ENCODE peak calls at places on chromosomes 1 and 21, in ten cellular contexts. One of them, this sample, is unnamed. For H3K36me3, the result is how much of the 10 kb centered on the place peaks cover.

GRCh38 chr1:81670286-81670685 is 130.4 kb upstream of the ADGRL2 start:
- DNase-seq in H7: no peak
- DNase-seq in Caco-2: no peak
- DNase-seq in CD8-positive, alpha-beta memory T cell: no peak
- DNase-seq in PC-3: peak
- DNase-seq in sigmoid colon: peak
- DNase-seq in neural progenitor cell: no peak
- DNase-seq in SJSA1: peak
- DNase-seq in transverse colon: peak
- DNase-seq in tibial artery: peak
- DNase-seq in this sample: no peak

GRCh38 chr1:76868916-76869315 is 1.6 kb downstream of the ST6GALNAC5 start:
- DNase-seq in H7: peak
- DNase-seq in Caco-2: no peak
- DNase-seq in CD8-positive, alpha-beta memory T cell: no peak
- DNase-seq in PC-3: no peak
- DNase-seq in sigmoid colon: no peak
- DNase-seq in neural progenitor cell: peak
- DNase-seq in SJSA1: no peak
- DNase-seq in transverse colon: no peak
- DNase-seq in tibial artery: no peak
- DNase-seq in this sample: no peak

GRCh38 chr1:19866758-19867157 is 15.4 kb upstream of the OTUD3 start:
- DNase-seq in H7: no peak
- DNase-seq in Caco-2: no peak
- DNase-seq in CD8-positive, alpha-beta memory T cell: no peak
- DNase-seq in PC-3: peak
- DNase-seq in sigmoid colon: no peak
- DNase-seq in neural progenitor cell: no peak
- DNase-seq in SJSA1: peak
- DNase-seq in transverse colon: no peak
- DNase-seq in tibial artery: no peak
- DNase-seq in this sample: no peak

GRCh38 chr21:23743821-23744220 is 1863.5 kb downstream of the MRPL39 start:
- DNase-seq in H7: no peak
- DNase-seq in Caco-2: no peak
- DNase-seq in CD8-positive, alpha-beta memory T cell: no peak
- DNase-seq in PC-3: no peak
- DNase-seq in sigmoid colon: no peak
- DNase-seq in neural progenitor cell: no peak
- DNase-seq in SJSA1: no peak
- DNase-seq in transverse colon: no peak
- DNase-seq in tibial artery: no peak
- DNase-seq in this sample: no peak

GRCh38 chr1:6991271-6991670 is 206.0 kb downstream of the CAMTA1 start:
- DNase-seq in H7: no peak
- DNase-seq in Caco-2: no peak
- DNase-seq in CD8-positive, alpha-beta memory T cell: no peak
- DNase-seq in PC-3: peak
- DNase-seq in sigmoid colon: no peak
- DNase-seq in neural progenitor cell: no peak
- DNase-seq in SJSA1: peak
- DNase-seq in transverse colon: no peak
- DNase-seq in tibial artery: no peak
- DNase-seq in this sample: no peak

GRCh38 chr1:223270155-223270554 is 93.8 kb downstream of the SUSD4 start:
- DNase-seq in H7: no peak
- DNase-seq in Caco-2: no peak
- DNase-seq in CD8-positive, alpha-beta memory T cell: no peak
- DNase-seq in PC-3: no peak
- DNase-seq in sigmoid colon: no peak
- DNase-seq in neural progenitor cell: no peak
- DNase-seq in SJSA1: no peak
- DNase-seq in transverse colon: no peak
- DNase-seq in tibial artery: no peak
- DNase-seq in this sample: no peak

GRCh38 chr1:27005648-27006496 is 6.8 kb downstream of the TENT5B start:
- DNase-seq in H7: peak
- DNase-seq in Caco-2: no peak
- DNase-seq in CD8-positive, alpha-beta memory T cell: no peak
- DNase-seq in PC-3: peak
- DNase-seq in sigmoid colon: no peak
- DNase-seq in neural progenitor cell: no peak
- DNase-seq in SJSA1: no peak
- DNase-seq in transverse colon: no peak
- DNase-seq in tibial artery: no peak
- DNase-seq in this sample: no peak

GRCh38 chr1:89622895-89623294 is 10.0 kb upstream of the LRRC8C start:
- DNase-seq in H7: no peak
- DNase-seq in Caco-2: no peak
- DNase-seq in CD8-positive, alpha-beta memory T cell: no peak
- DNase-seq in PC-3: no peak
- DNase-seq in sigmoid colon: no peak
- DNase-seq in neural progenitor cell: no peak
- DNase-seq in SJSA1: no peak
- DNase-seq in transverse colon: no peak
- DNase-seq in tibial artery: no peak
- DNase-seq in this sample: no peak

GRCh38 chr1:74465193-74465681 is 47.2 kb downstream of the LRRC53 start:
- DNase-seq in H7: no peak
- DNase-seq in Caco-2: no peak
- DNase-seq in CD8-positive, alpha-beta memory T cell: no peak
- DNase-seq in PC-3: no peak
- DNase-seq in sigmoid colon: no peak
- DNase-seq in neural progenitor cell: no peak
- DNase-seq in SJSA1: no peak
- DNase-seq in transverse colon: no peak
- DNase-seq in tibial artery: peak
- DNase-seq in this sample: no peak

GRCh38 chr21:37546299-37546908 is 179.8 kb downstream of the DYRK1A start:
- DNase-seq in H7: no peak
- DNase-seq in Caco-2: no peak
- DNase-seq in CD8-positive, alpha-beta memory T cell: no peak
- DNase-seq in PC-3: no peak
- DNase-seq in sigmoid colon: peak
- DNase-seq in neural progenitor cell: no peak
- DNase-seq in SJSA1: no peak
- DNase-seq in transverse colon: no peak
- DNase-seq in tibial artery: no peak
- DNase-seq in this sample: no peak

GRCh38 chr1:226552061-226552460 is 3.5 kb downstream of the STUM start:
- DNase-seq in H7: no peak
- DNase-seq in Caco-2: no peak
- DNase-seq in CD8-positive, alpha-beta memory T cell: no peak
- DNase-seq in PC-3: no peak
- DNase-seq in sigmoid colon: no peak
- DNase-seq in neural progenitor cell: no peak
- DNase-seq in SJSA1: no peak
- DNase-seq in transverse colon: no peak
- DNase-seq in tibial artery: no peak
- DNase-seq in this sample: no peak

GRCh38 chr1:226553594-226554279 is 5.2 kb downstream of the STUM start:
- DNase-seq in H7: no peak
- DNase-seq in Caco-2: no peak
- DNase-seq in CD8-positive, alpha-beta memory T cell: no peak
- DNase-seq in PC-3: no peak
- DNase-seq in sigmoid colon: no peak
- DNase-seq in neural progenitor cell: no peak
- DNase-seq in SJSA1: no peak
- DNase-seq in transverse colon: no peak
- DNase-seq in tibial artery: peak
- DNase-seq in this sample: no peak

GRCh38 chr1:226560243-226560642 is 11.7 kb downstream of the STUM start:
- DNase-seq in H7: no peak
- DNase-seq in Caco-2: no peak
- DNase-seq in CD8-positive, alpha-beta memory T cell: no peak
- DNase-seq in PC-3: no peak
- DNase-seq in sigmoid colon: no peak
- DNase-seq in neural progenitor cell: no peak
- DNase-seq in SJSA1: no peak
- DNase-seq in transverse colon: no peak
- DNase-seq in tibial artery: peak
- DNase-seq in this sample: no peak

GRCh38 chr1:226558293-226558692 is 9.7 kb downstream of the STUM start:
- DNase-seq in H7: no peak
- DNase-seq in Caco-2: no peak
- DNase-seq in CD8-positive, alpha-beta memory T cell: no peak
- DNase-seq in PC-3: no peak
- DNase-seq in sigmoid colon: peak
- DNase-seq in neural progenitor cell: no peak
- DNase-seq in SJSA1: no peak
- DNase-seq in transverse colon: no peak
- DNase-seq in tibial artery: peak
- DNase-seq in this sample: no peak

GRCh38 chr1:226557424-226557823 is 8.9 kb downstream of the STUM start:
- DNase-seq in H7: no peak
- DNase-seq in Caco-2: no peak
- DNase-seq in CD8-positive, alpha-beta memory T cell: no peak
- DNase-seq in PC-3: no peak
- DNase-seq in sigmoid colon: no peak
- DNase-seq in neural progenitor cell: no peak
- DNase-seq in SJSA1: no peak
- DNase-seq in transverse colon: no peak
- DNase-seq in tibial artery: no peak
- DNase-seq in this sample: no peak
- H3K4me3 ChIP-seq in H7: no peak
- H3K4me3 ChIP-seq in Caco-2: no peak
- H3K4me3 ChIP-seq in CD8-positive, alpha-beta memory T cell: no peak
- H3K4me3 ChIP-seq in PC-3: no peak
- H3K4me3 ChIP-seq in sigmoid colon: no peak
- H3K4me3 ChIP-seq in neural progenitor cell: no peak
- H3K4me3 ChIP-seq in SJSA1: no peak
- H3K4me3 ChIP-seq in transverse colon: no peak
- H3K4me3 ChIP-seq in tibial artery: no peak
- H3K4me3 ChIP-seq in this sample: no peak

GRCh38 chr1:33322870-33323585 is 2.1 kb upstream of the A3GALT2 start:
- DNase-seq in H7: no peak
- DNase-seq in Caco-2: no peak
- DNase-seq in CD8-positive, alpha-beta memory T cell: no peak
- DNase-seq in PC-3: no peak
- DNase-seq in sigmoid colon: peak
- DNase-seq in neural progenitor cell: no peak
- DNase-seq in SJSA1: no peak
- DNase-seq in transverse colon: no peak
- DNase-seq in tibial artery: peak
- DNase-seq in this sample: no peak
- H3K36me3 ChIP-seq in H7: under half
- H3K36me3 ChIP-seq in Caco-2: under half
- H3K36me3 ChIP-seq in CD8-positive, alpha-beta memory T cell: under half
- H3K36me3 ChIP-seq in PC-3: half or more
- H3K36me3 ChIP-seq in sigmoid colon: under half
- H3K36me3 ChIP-seq in neural progenitor cell: under half
- H3K36me3 ChIP-seq in SJSA1: half or more
- H3K36me3 ChIP-seq in transverse colon: under half
- H3K36me3 ChIP-seq in tibial artery: half or more
- H3K36me3 ChIP-seq in this sample: under half

DNA sequence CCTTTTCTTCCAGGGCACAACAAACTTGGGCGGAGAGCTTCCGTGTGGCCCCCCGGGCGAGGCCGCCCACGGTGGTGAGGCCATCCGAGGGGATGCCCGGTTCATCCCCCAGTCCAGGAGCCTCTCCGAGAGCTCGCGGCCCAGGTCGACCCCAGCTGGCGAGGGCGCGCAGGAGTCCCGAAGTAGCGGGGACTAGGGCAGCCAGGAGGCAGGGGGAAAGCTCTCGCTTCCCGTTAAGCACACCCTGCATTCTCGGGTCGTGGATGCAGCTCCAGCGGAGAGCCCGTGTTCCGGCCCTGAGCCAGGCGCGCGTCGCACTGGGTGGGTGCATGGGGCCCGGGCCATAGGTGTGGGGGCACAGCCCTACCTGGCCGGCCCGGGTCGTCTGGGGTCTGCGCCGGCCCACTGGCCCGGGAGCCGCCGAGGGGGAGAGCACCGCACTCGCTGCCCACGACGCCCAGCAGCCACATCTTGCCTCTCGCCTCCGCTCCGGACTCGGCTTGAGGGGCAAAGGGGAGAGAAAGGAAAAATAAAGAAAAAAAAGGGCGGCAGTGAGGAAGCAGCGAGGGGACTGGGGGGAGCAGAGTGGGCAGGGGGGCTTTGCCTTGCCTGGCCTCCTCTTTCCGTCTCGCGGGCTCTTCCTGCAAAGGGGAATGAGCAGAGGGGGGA is 1.8 kb downstream of the RNF220 start:
- DNase-seq in H7: peak
- DNase-seq in Caco-2: no peak
- DNase-seq in CD8-positive, alpha-beta memory T cell: no peak
- DNase-seq in PC-3: no peak
- DNase-seq in sigmoid colon: no peak
- DNase-seq in neural progenitor cell: peak
- DNase-seq in SJSA1: no peak
- DNase-seq in transverse colon: no peak
- DNase-seq in tibial artery: peak
- DNase-seq in this sample: peak
- H3K4me3 ChIP-seq in H7: peak
- H3K4me3 ChIP-seq in Caco-2: no peak
- H3K4me3 ChIP-seq in CD8-positive, alpha-beta memory T cell: no peak
- H3K4me3 ChIP-seq in PC-3: peak
- H3K4me3 ChIP-seq in sigmoid colon: peak
- H3K4me3 ChIP-seq in neural progenitor cell: peak
- H3K4me3 ChIP-seq in SJSA1: no peak
- H3K4me3 ChIP-seq in transverse colon: peak
- H3K4me3 ChIP-seq in tibial artery: peak
- H3K4me3 ChIP-seq in this sample: peak

GRCh38 chr21:39348355-39349210 is at the start of gene HMGN1:
- DNase-seq in H7: peak
- DNase-seq in Caco-2: peak
- DNase-seq in CD8-positive, alpha-beta memory T cell: peak
- DNase-seq in PC-3: peak
- DNase-seq in sigmoid colon: peak
- DNase-seq in neural progenitor cell: peak
- DNase-seq in SJSA1: peak
- DNase-seq in transverse colon: peak
- DNase-seq in tibial artery: peak
- DNase-seq in this sample: peak

GRCh38 chr21:39346671-39347327 is 2.1 kb downstream of the HMGN1 start:
- DNase-seq in H7: no peak
- DNase-seq in Caco-2: no peak
- DNase-seq in CD8-positive, alpha-beta memory T cell: no peak
- DNase-seq in PC-3: no peak
- DNase-seq in sigmoid colon: no peak
- DNase-seq in neural progenitor cell: no peak
- DNase-seq in SJSA1: no peak
- DNase-seq in transverse colon: no peak
- DNase-seq in tibial artery: no peak
- DNase-seq in this sample: no peak

GRCh38 chr21:39348040-39348354 is 891 bp downstream of the HMGN1 start:
- DNase-seq in H7: no peak
- DNase-seq in Caco-2: no peak
- DNase-seq in CD8-positive, alpha-beta memory T cell: no peak
- DNase-seq in PC-3: no peak
- DNase-seq in sigmoid colon: no peak
- DNase-seq in neural progenitor cell: no peak
- DNase-seq in SJSA1: no peak
- DNase-seq in transverse colon: no peak
- DNase-seq in tibial artery: no peak
- DNase-seq in this sample: no peak

GRCh38 chr21:39349211-39350093 is 564 bp upstream of the HMGN1 start:
- DNase-seq in H7: peak
- DNase-seq in Caco-2: peak
- DNase-seq in CD8-positive, alpha-beta memory T cell: peak
- DNase-seq in PC-3: peak
- DNase-seq in sigmoid colon: peak
- DNase-seq in neural progenitor cell: peak
- DNase-seq in SJSA1: peak
- DNase-seq in transverse colon: peak
- DNase-seq in tibial artery: peak
- DNase-seq in this sample: peak

GRCh38 chr21:39347537-39347936 is 1.4 kb downstream of the HMGN1 start:
- DNase-seq in H7: no peak
- DNase-seq in Caco-2: no peak
- DNase-seq in CD8-positive, alpha-beta memory T cell: no peak
- DNase-seq in PC-3: no peak
- DNase-seq in sigmoid colon: no peak
- DNase-seq in neural progenitor cell: no peak
- DNase-seq in SJSA1: peak
- DNase-seq in transverse colon: no peak
- DNase-seq in tibial artery: no peak
- DNase-seq in this sample: no peak
- H3K36me3 ChIP-seq in H7: under half
- H3K36me3 ChIP-seq in Caco-2: under half
- H3K36me3 ChIP-seq in CD8-positive, alpha-beta memory T cell: under half
- H3K36me3 ChIP-seq in PC-3: under half
- H3K36me3 ChIP-seq in sigmoid colon: under half
- H3K36me3 ChIP-seq in neural progenitor cell: under half
- H3K36me3 ChIP-seq in SJSA1: half or more
- H3K36me3 ChIP-seq in transverse colon: under half
- H3K36me3 ChIP-seq in tibial artery: under half
- H3K36me3 ChIP-seq in this sample: under half

This sample was measured in GM06990.